ENCODE peak calls at places on chromosomes 4 and X, in six cellular contexts. One of them, this sample, is unnamed. For H3K36me3, the result is how much of the 10 kb centered on the place peaks cover.

GRCh38 chr4:78481180-78481579 is 70.4 kb upstream of the ANXA3 start:
- DNase-seq in body of pancreas: no peak
- DNase-seq in fibroblast of lung: peak
- DNase-seq in transverse colon: no peak
- DNase-seq in HCT116: no peak
- DNase-seq in psoas muscle: no peak
- DNase-seq in this sample: peak

GRCh38 chr4:827209-828081 is 1.5 kb upstream of the CPLX1 start:
- DNase-seq in transverse colon: no peak
- DNase-seq in HCT116: no peak
- DNase-seq in psoas muscle: peak
- DNase-seq in body of pancreas: no peak
- DNase-seq in fibroblast of lung: no peak
- DNase-seq in this sample: no peak

GRCh38 chr4:140654516-140654855 is 85.7 kb upstream of the UCP1 start:
- DNase-seq in HCT116: no peak
- DNase-seq in psoas muscle: no peak
- DNase-seq in body of pancreas: no peak
- DNase-seq in fibroblast of lung: no peak
- DNase-seq in transverse colon: no peak
- DNase-seq in this sample: no peak

GRCh38 chr4:39204543-39204942 is 22.2 kb downstream of the WDR19 start:
- DNase-seq in fibroblast of lung: no peak
- DNase-seq in transverse colon: no peak
- DNase-seq in psoas muscle: no peak
- DNase-seq in body of pancreas: no peak
- DNase-seq in HCT116: no peak
- DNase-seq in this sample: no peak

GRCh38 chrX:133350751-133351150 is 64.5 kb downstream of the GPC4 start:
- DNase-seq in transverse colon: peak
- DNase-seq in body of pancreas: peak
- DNase-seq in fibroblast of lung: peak
- DNase-seq in psoas muscle: peak
- DNase-seq in HCT116: no peak
- DNase-seq in this sample: peak

GRCh38 chr4:42293967-42294822 is 103.1 kb upstream of the SHISA3 start:
- DNase-seq in fibroblast of lung: no peak
- DNase-seq in transverse colon: no peak
- DNase-seq in HCT116: no peak
- DNase-seq in body of pancreas: no peak
- DNase-seq in psoas muscle: no peak
- DNase-seq in this sample: no peak

GRCh38 chrX:38987135-38987780 is 186.0 kb downstream of the MID1IP1 start:
- DNase-seq in body of pancreas: no peak
- DNase-seq in fibroblast of lung: peak
- DNase-seq in psoas muscle: no peak
- DNase-seq in transverse colon: peak
- DNase-seq in HCT116: no peak
- DNase-seq in this sample: no peak

GRCh38 chrX:446243-446642 is 59.5 kb upstream of the PPP2R3B start:
- DNase-seq in HCT116: no peak
- DNase-seq in body of pancreas: no peak
- DNase-seq in fibroblast of lung: no peak
- DNase-seq in psoas muscle: peak
- DNase-seq in transverse colon: no peak
- DNase-seq in this sample: no peak

GRCh38 chr4:128757712-128758111 is 51.8 kb upstream of the JADE1 start:
- DNase-seq in psoas muscle: peak
- DNase-seq in body of pancreas: peak
- DNase-seq in fibroblast of lung: peak
- DNase-seq in transverse colon: no peak
- DNase-seq in HCT116: no peak
- DNase-seq in this sample: no peak

GRCh38 chr4:158008551-158009218 is 164.1 kb downstream of the GASK1B start:
- DNase-seq in psoas muscle: no peak
- DNase-seq in body of pancreas: peak
- DNase-seq in transverse colon: no peak
- DNase-seq in fibroblast of lung: peak
- DNase-seq in HCT116: no peak
- DNase-seq in this sample: no peak

GRCh38 chr4:26762650-26763049 is 98.0 kb upstream of the STIM2 start:
- DNase-seq in psoas muscle: no peak
- DNase-seq in HCT116: no peak
- DNase-seq in body of pancreas: no peak
- DNase-seq in fibroblast of lung: peak
- DNase-seq in transverse colon: peak
- DNase-seq in this sample: peak

GRCh38 chrX:46551494-46552128 is 6.4 kb upstream of the ZNF674 start:
- DNase-seq in HCT116: no peak
- DNase-seq in transverse colon: no peak
- DNase-seq in psoas muscle: no peak
- DNase-seq in body of pancreas: no peak
- DNase-seq in fibroblast of lung: peak
- DNase-seq in this sample: no peak

GRCh38 chr4:119162174-119162573 is 26.5 kb downstream of the MYOZ2 start:
- DNase-seq in HCT116: no peak
- DNase-seq in fibroblast of lung: no peak
- DNase-seq in transverse colon: no peak
- DNase-seq in psoas muscle: no peak
- DNase-seq in body of pancreas: no peak
- DNase-seq in this sample: no peak

GRCh38 chr4:37770016-37770415 is 56.5 kb upstream of the PGM2 start:
- DNase-seq in body of pancreas: no peak
- DNase-seq in transverse colon: no peak
- DNase-seq in fibroblast of lung: peak
- DNase-seq in HCT116: no peak
- DNase-seq in psoas muscle: no peak
- DNase-seq in this sample: peak

GRCh38 chrX:20032201-20032600 is 41.3 kb upstream of the BCLAF3 start:
- DNase-seq in body of pancreas: no peak
- DNase-seq in transverse colon: no peak
- DNase-seq in HCT116: no peak
- DNase-seq in fibroblast of lung: no peak
- DNase-seq in psoas muscle: no peak
- DNase-seq in this sample: no peak

GRCh38 chr4:53307819-53308773 is 57.8 kb downstream of the SCFD2 start:
- DNase-seq in body of pancreas: no peak
- DNase-seq in fibroblast of lung: peak
- DNase-seq in HCT116: no peak
- DNase-seq in transverse colon: no peak
- DNase-seq in psoas muscle: no peak
- DNase-seq in this sample: no peak

GRCh38 chrX:13933352-13933751 is 96.3 kb downstream of the GEMIN8 start:
- DNase-seq in body of pancreas: no peak
- DNase-seq in transverse colon: no peak
- DNase-seq in HCT116: no peak
- DNase-seq in psoas muscle: no peak
- DNase-seq in fibroblast of lung: no peak
- DNase-seq in this sample: no peak

GRCh38 chr4:100189820-100190642 is at the start of gene DDIT4L:
- DNase-seq in psoas muscle: peak
- DNase-seq in HCT116: peak
- DNase-seq in body of pancreas: peak
- DNase-seq in fibroblast of lung: peak
- DNase-seq in transverse colon: peak
- DNase-seq in this sample: no peak

GRCh38 chr4:140875751-140876389 is 119.7 kb upstream of the TBC1D9 start:
- DNase-seq in psoas muscle: no peak
- DNase-seq in body of pancreas: no peak
- DNase-seq in transverse colon: no peak
- DNase-seq in HCT116: no peak
- DNase-seq in fibroblast of lung: no peak
- DNase-seq in this sample: no peak

GRCh38 chr4:6701371-6701770 is 7.7 kb downstream of the S100P start:
- DNase-seq in HCT116: no peak
- DNase-seq in psoas muscle: no peak
- DNase-seq in transverse colon: no peak
- DNase-seq in fibroblast of lung: no peak
- DNase-seq in body of pancreas: no peak
- DNase-seq in this sample: no peak
- TF ChIP-seq CTCF in HCT116: peak
- TF ChIP-seq CTCF in psoas muscle: no peak
- TF ChIP-seq CTCF in transverse colon: peak
- TF ChIP-seq CTCF in fibroblast of lung: no peak
- TF ChIP-seq CTCF in body of pancreas: no peak
- TF ChIP-seq CTCF in this sample: peak

DNA sequence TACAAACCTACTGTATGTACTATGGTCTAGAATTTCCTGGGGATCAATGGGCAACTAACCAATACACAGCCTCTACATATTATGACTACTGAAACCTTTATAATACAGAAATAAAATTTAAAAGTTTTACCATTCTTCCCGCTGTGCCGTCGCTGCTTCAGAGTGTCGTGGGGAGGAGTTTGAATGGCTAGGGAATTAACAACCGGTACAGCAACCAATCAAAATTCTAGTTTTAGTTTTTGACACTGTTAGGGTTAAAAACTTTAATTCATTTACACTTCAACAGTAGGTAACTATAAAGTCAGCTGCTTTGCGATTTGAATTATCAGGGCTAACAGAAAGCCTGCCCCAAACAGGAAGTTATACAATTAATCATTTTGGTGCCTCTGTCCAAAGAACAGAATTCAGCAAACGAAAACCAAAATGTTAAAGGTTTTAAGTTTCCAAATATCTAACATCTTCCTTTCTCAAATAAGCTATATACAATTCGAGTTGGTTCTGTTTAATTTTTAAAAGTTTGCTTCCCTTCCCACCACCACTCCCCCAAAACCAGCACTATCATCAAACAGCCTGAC is 2.3 kb downstream of the HNRNPD start:
- DNase-seq in body of pancreas: no peak
- DNase-seq in transverse colon: no peak
- DNase-seq in HCT116: no peak
- DNase-seq in fibroblast of lung: peak
- DNase-seq in psoas muscle: no peak
- DNase-seq in this sample: no peak
- H3K36me3 ChIP-seq in body of pancreas: under half
- H3K36me3 ChIP-seq in transverse colon: under half
- H3K36me3 ChIP-seq in HCT116: under half
- H3K36me3 ChIP-seq in fibroblast of lung: under half
- H3K36me3 ChIP-seq in psoas muscle: under half
- H3K36me3 ChIP-seq in this sample: under half

GRCh38 chr4:184649026-184649970 is at the start of the genes CASP3 and PRIMPOL:
- DNase-seq in HCT116: peak
- DNase-seq in transverse colon: peak
- DNase-seq in body of pancreas: peak
- DNase-seq in fibroblast of lung: peak
- DNase-seq in psoas muscle: peak
- DNase-seq in this sample: peak

GRCh38 chr4:184647391-184648101 is 1.7 kb downstream of the CASP3 start:
- DNase-seq in body of pancreas: no peak
- DNase-seq in fibroblast of lung: peak
- DNase-seq in HCT116: no peak
- DNase-seq in psoas muscle: no peak
- DNase-seq in transverse colon: no peak
- DNase-seq in this sample: no peak

GRCh38 chr4:184651899-184652298 is 2.4 kb downstream of the PRIMPOL start:
- DNase-seq in HCT116: no peak
- DNase-seq in transverse colon: no peak
- DNase-seq in fibroblast of lung: no peak
- DNase-seq in psoas muscle: no peak
- DNase-seq in body of pancreas: no peak
- DNase-seq in this sample: no peak

GRCh38 chr4:184648220-184649025 is 824 bp downstream of the CASP3 start:
- DNase-seq in transverse colon: peak
- DNase-seq in fibroblast of lung: peak
- DNase-seq in HCT116: no peak
- DNase-seq in psoas muscle: peak
- DNase-seq in body of pancreas: peak
- DNase-seq in this sample: no peak

DNA sequence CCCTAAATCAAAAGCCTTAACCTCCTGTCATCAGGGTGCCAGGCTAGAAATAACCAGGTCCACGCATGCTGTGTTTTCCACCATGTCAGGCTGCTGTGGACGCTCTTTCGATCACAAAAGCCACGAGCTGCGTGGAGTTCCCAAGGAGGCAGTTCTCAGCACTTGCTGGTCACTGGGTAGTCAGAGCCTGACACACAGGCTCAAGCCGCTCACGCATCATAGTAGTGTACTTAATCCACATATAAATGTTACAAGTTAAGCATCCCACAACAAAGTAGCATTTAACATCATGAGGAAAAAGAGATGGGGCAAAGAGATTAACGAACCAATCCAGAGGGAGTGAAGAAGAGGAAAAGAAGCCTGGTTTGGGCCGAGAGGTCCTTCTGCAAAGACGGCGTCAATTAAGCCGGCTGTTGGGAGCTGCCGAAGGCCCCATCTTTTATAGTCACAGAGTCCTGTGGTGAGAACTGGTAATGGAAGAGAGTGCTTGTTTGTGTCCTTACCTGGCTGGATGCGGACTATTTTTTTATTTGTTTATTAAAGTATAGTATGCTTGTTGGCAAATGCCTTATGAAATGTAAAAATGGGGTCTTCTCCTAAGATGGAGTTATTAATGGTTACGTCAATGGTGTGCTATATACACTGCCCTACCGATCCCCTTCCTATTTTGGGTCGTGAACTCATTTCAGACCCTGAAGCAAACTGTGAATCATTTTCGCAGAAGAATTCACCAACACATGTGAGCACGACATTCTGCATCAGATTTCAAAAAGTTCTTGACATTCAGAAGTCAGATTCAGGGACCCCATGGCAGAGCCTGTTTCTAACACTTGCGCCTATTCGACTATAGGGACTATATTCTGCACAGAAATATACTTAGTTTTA is 675 bp downstream of the PRIMPOL start:
- DNase-seq in HCT116: no peak
- DNase-seq in transverse colon: peak
- DNase-seq in psoas muscle: no peak
- DNase-seq in fibroblast of lung: peak
- DNase-seq in body of pancreas: peak
- DNase-seq in this sample: no peak
- TF ChIP-seq CTCF in HCT116: no peak
- TF ChIP-seq CTCF in transverse colon: peak
- TF ChIP-seq CTCF in psoas muscle: no peak
- TF ChIP-seq CTCF in fibroblast of lung: no peak
- TF ChIP-seq CTCF in body of pancreas: no peak
- TF ChIP-seq CTCF in this sample: no peak

DNA sequence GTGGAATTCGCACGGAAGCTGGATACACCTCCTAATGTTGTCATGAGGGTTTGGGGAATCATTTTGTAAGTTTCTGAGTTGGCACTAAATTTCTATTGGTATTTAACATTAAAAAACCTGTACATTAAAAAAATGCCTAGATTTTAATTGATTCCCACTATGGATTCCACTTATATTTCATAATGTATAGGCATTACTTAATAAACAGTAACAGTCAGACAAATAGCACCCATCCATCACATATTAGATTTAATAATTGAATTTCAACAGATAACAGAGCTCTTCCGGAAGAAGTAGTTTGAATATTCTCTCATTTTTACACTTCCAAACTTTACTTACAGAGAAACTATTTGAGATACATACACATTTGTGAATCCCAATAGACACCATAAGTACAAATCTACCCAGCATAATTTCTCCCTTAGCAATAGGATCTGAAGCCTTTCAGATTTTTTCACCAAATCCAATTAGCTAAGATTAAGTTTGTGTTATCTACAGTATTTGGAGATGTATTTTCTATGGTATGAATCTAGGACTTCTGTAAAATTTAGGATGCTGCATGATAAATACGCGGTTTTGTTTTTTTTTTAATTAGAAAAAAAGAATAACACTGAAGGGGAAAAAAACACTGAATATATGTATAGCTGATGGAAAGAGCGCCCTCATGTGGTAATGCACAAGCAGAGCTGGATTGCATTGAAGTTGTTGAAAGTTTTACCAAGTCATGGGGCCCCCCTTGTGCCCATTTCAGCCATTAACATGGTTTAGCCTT is 12.2 kb upstream of the ODAM start:
- DNase-seq in transverse colon: peak
- DNase-seq in fibroblast of lung: peak
- DNase-seq in psoas muscle: no peak
- DNase-seq in body of pancreas: peak
- DNase-seq in HCT116: peak
- DNase-seq in this sample: peak
- H3K36me3 ChIP-seq in transverse colon: under half
- H3K36me3 ChIP-seq in fibroblast of lung: under half
- H3K36me3 ChIP-seq in psoas muscle: under half
- H3K36me3 ChIP-seq in body of pancreas: under half
- H3K36me3 ChIP-seq in HCT116: under half
- H3K36me3 ChIP-seq in this sample: under half

This sample was measured in kidney epithelial cell.